ENCODE peak calls at places on chromosomes 2 and 18, in eight cellular contexts. O is CD8-positive, alpha-beta T cell; B is prostate gland; R is tibial artery; W is progenitor cell of endocrine pancreas; D is activated B cell treated with CpG ODN at 0.5 μM for 24 hours; C is dorsolateral prefrontal cortex; G is sigmoid colon. S is an unnamed sample.

GRCh38 chr2:111066062-111066593 is 54.6 kb upstream of the BCL2L11 start:
- DNase-seq in O (no peak), B (no peak), R (no peak), W (no peak), D (no peak), C (no peak), G (no peak), S (no peak)

GRCh38 chr2:54999182-54999581 is 51.1 kb downstream of the RTN4 start:
- DNase-seq in O (no peak), B (no peak), R (no peak), W (no peak), D (no peak), C (no peak), G (no peak), S (no peak)

GRCh38 chr18:21979171-21979560 is 190.2 kb upstream of the GATA6 start:
- DNase-seq in O (no peak), B (no peak), R (no peak), W (peak; percentile 40), D (no peak), C (no peak), G (no peak), S (peak; percentile 48)

GRCh38 chr2:221780281-221780688 is 208.2 kb upstream of the EPHA4 start:
- DNase-seq in O (no peak), B (no peak), R (no peak), W (no peak), D (no peak), C (no peak), G (no peak), S (no peak)

GRCh38 chr18:25099838-25100393 is 252.1 kb downstream of the ZNF521 start:
- DNase-seq in O (no peak), B (no peak), R (no peak), W (no peak), D (no peak), C (no peak), G (no peak), S (no peak)

GRCh38 chr2:7924033-7924762 is 757.7 kb upstream of the ID2 start:
- DNase-seq in O (no peak), B (no peak), R (no peak), W (no peak), D (no peak), C (no peak), G (no peak), S (no peak)

GRCh38 chr2:198273670-198274069 is 469.3 kb downstream of the PLCL1 start:
- DNase-seq in O (no peak), B (no peak), R (no peak), W (no peak), D (no peak), C (peak; percentile 24), G (no peak), S (no peak)

GRCh38 chr2:222554511-222554910 is 101.4 kb downstream of the FARSB start:
- DNase-seq in O (no peak), B (no peak), R (no peak), W (no peak), D (no peak), C (no peak), G (no peak), S (no peak)

GRCh38 chr2:170739048-170739447 is 23.9 kb downstream of the SP5 start:
- DNase-seq in O (no peak), B (no peak), R (no peak), W (no peak), D (no peak), C (no peak), G (no peak), S (no peak)

GRCh38 chr2:136765256-136765735 is at the start of gene THSD7B:
- DNase-seq in O (no peak), B (no peak), R (no peak), W (no peak), D (no peak), C (no peak), G (no peak), S (no peak)

GRCh38 chr2:18966131-18966530 is 376.8 kb upstream of the NT5C1B start:
- DNase-seq in O (no peak), B (no peak), R (no peak), W (no peak), D (no peak), C (no peak), G (no peak), S (no peak)

GRCh38 chr2:47559079-47559684 is 156.2 kb downstream of the MSH2 start:
- DNase-seq in O (no peak), B (no peak), R (no peak), W (no peak), D (no peak), C (no peak), G (no peak), S (no peak)

GRCh38 chr2:238714038-238714528 is 133.8 kb upstream of the TWIST2 start:
- DNase-seq in O (no peak), B (no peak), R (no peak), W (no peak), D (no peak), C (no peak), G (no peak), S (no peak)

GRCh38 chr18:70337139-70337972 is 48.5 kb downstream of the SOCS6 start:
- DNase-seq in O (no peak), B (no peak), R (no peak), W (no peak), D (no peak), C (no peak), G (no peak), S (no peak)

GRCh38 chr2:42064417-42064942 is 16.7 kb downstream of the PKDCC start:
- DNase-seq in O (no peak), B (no peak), R (no peak), W (no peak), D (no peak), C (no peak), G (no peak), S (no peak)

GRCh38 chr2:84409531-84409930 is 49.5 kb downstream of the SUCLG1 start:
- DNase-seq in O (no peak), B (no peak), R (no peak), W (no peak), D (no peak), C (no peak), G (no peak), S (no peak)

GRCh38 chr18:2704541-2704940 is 49.0 kb downstream of the SMCHD1 start:
- DNase-seq in O (no peak), B (no peak), R (no peak), W (no peak), D (no peak), C (no peak), G (no peak), S (no peak)

GRCh38 chr2:28342081-28342967 is 50.3 kb upstream of the FOSL2 start:
- DNase-seq in O (no peak), B (peak; percentile 45), R (peak; percentile 89), W (no peak), D (no peak), C (no peak), G (peak; percentile 87), S (no peak)

GRCh38 chr2:120236791-120237190 is 13.6 kb upstream of the TMEM185B start:
- DNase-seq in O (no peak), B (no peak), R (no peak), W (no peak), D (no peak), C (no peak), G (no peak), S (no peak)

GRCh38 chr2:149799296-149799695 is 211.7 kb upstream of the MMADHC start:
- DNase-seq in O (no peak), B (no peak), R (no peak), W (no peak), D (no peak), C (peak; percentile 12), G (no peak), S (no peak)

GRCh38 chr18:37355772-37356171 is 209.8 kb downstream of the CELF4 start:
- DNase-seq in O (no peak), B (no peak), R (no peak), W (no peak), D (no peak), C (no peak), G (no peak), S (no peak)

GRCh38 chr2:58448065-58448507 is 207.0 kb upstream of the FANCL start:
- DNase-seq in O (no peak), B (no peak), R (no peak), W (peak; percentile 11), D (no peak), C (peak; percentile 84), G (no peak), S (peak; percentile 72)
- TF ChIP-seq CTCF in O (no peak), B (peak; percentile 15), R (peak; percentile 12), W (peak; percentile 44), D (no peak), C (peak; percentile 72), G (no peak), S (peak; percentile 51)

GRCh38 chr2:66585616-66586015 is 150.7 kb downstream of the MEIS1 start:
- DNase-seq in O (no peak), B (no peak), R (no peak), W (no peak), D (no peak), C (no peak), G (peak; percentile 69), S (no peak)

GRCh38 chr2:66582364-66582974 is 147.5 kb downstream of the MEIS1 start:
- DNase-seq in O (no peak), B (no peak), R (no peak), W (no peak), D (no peak), C (no peak), G (peak; percentile 70), S (no peak)

GRCh38 chr2:66584011-66584410 is 149.1 kb downstream of the MEIS1 start:
- DNase-seq in O (no peak), B (no peak), R (no peak), W (no peak), D (no peak), C (no peak), G (no peak), S (no peak)

GRCh38 chr2:66582975-66583842 is 148.3 kb downstream of the MEIS1 start:
- DNase-seq in O (no peak), B (no peak), R (no peak), W (no peak), D (no peak), C (no peak), G (peak; percentile 69), S (no peak)

DNA sequence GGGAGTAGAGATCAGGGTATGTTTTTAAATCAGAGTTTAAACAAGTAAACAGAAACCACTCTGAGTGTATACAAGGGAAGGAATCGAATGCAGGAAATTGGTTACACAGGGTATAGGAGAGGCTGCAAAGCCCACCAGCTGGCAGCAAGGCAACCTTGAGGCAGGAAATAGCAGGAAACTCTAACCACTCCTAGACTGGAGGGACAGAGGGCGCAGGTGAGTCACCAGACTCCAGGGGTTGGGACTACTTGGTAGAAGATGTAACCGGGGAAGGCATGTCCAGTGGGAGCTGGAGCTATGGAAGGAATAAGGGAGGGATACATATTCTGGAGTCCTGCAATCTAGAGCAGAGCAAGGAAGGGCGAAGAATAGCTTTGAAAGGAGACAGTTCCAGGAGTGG is 152.3 kb downstream of the MEIS1 start:
- DNase-seq in O (no peak), B (no peak), R (no peak), W (no peak), D (no peak), C (no peak), G (no peak), S (no peak)
- TF ChIP-seq CTCF in O (no peak), B (no peak), R (no peak), W (peak; percentile 49), D (no peak), C (no peak), G (no peak), S (peak; percentile 18)

GRCh38 chr2:216108967-216109921 is at the start of gene XRCC5:
- DNase-seq in O (peak; percentile 98), B (peak; percentile 93), R (peak; percentile 93), W (peak; percentile 94), D (peak; percentile 93), C (peak; percentile 90), G (peak; percentile 98), S (peak; percentile 98)
- TF ChIP-seq CTCF in O (no peak), B (no peak), R (no peak), W (no peak), D (no peak), C (no peak), G (no peak), S (no peak)

GRCh38 chr2:86396304-86396785 is 44.8 kb upstream of the KDM3A start:
- DNase-seq in O (no peak), B (peak; percentile 19), R (no peak), W (no peak), D (no peak), C (peak; percentile 77), G (no peak), S (no peak)
- TF ChIP-seq CTCF in O (no peak), B (peak; percentile 55), R (peak; percentile 48), W (no peak), D (no peak), C (peak; percentile 35), G (no peak), S (no peak)